ENCODE peak calls at places on chromosomes 5 and 9, in nine cellular contexts. N is HFFc6; F is smooth muscle cell of the brain vasculature; M is mesendoderm; C is CD8-positive, alpha-beta T cell; V is spleen; O is HEK293T; U is SJSA1; G is germinal center. T is an unnamed sample.

GRCh38 chr5:54620583-54620933 is 103.0 kb downstream of the SNX18 start:
- DNase-seq in N (no peak), F (no peak), M (no peak), C (no peak), V (no peak), O (no peak), U (no peak), G (no peak), T (no peak)

GRCh38 chr9:101247297-101247696 is 137.5 kb downstream of the BAAT start:
- DNase-seq in N (no peak), F (no peak), M (no peak), C (no peak), V (no peak), O (no peak), U (no peak), G (no peak), T (no peak)

GRCh38 chr5:172410160-172410559 is 44.2 kb downstream of the SH3PXD2B start:
- DNase-seq in N (peak), F (no peak), M (no peak), C (no peak), V (no peak), O (no peak), U (no peak), G (no peak), T (no peak)

GRCh38 chr9:6827370-6827949 is 69.7 kb downstream of the KDM4C start:
- DNase-seq in N (peak), F (peak), M (peak), C (no peak), V (no peak), O (peak), U (no peak), G (peak), T (no peak)

GRCh38 chr9:12719431-12719830 is 26.2 kb downstream of the TYRP1 start:
- DNase-seq in N (peak), F (peak), M (peak), C (no peak), V (no peak), O (no peak), U (no peak), G (no peak), T (no peak)

GRCh38 chr9:105299190-105299854 is 54.9 kb downstream of the SLC44A1 start:
- DNase-seq in N (peak), F (peak), M (peak), C (no peak), V (no peak), O (no peak), U (peak), G (no peak), T (no peak)

GRCh38 chr9:108784998-108785397 is 70.8 kb downstream of the ACTL7B start:
- DNase-seq in N (no peak), F (no peak), M (no peak), C (no peak), V (no peak), O (no peak), U (no peak), G (no peak), T (no peak)

GRCh38 chr9:98219364-98219716 is 26.9 kb upstream of the CORO2A start:
- DNase-seq in N (no peak), F (no peak), M (no peak), C (no peak), V (peak), O (no peak), U (no peak), G (no peak), T (no peak)

GRCh38 chr5:90037646-90038045 is 371.9 kb downstream of the CETN3 start:
- DNase-seq in N (no peak), F (no peak), M (no peak), C (no peak), V (no peak), O (no peak), U (no peak), G (no peak), T (no peak)

GRCh38 chr5:135009736-135010501 is 24.1 kb downstream of the PITX1 start:
- DNase-seq in N (no peak), F (no peak), M (no peak), C (no peak), V (peak), O (no peak), U (peak), G (no peak), T (no peak)

GRCh38 chr5:89081360-89081759 is 198.4 kb upstream of the MEF2C start:
- DNase-seq in N (no peak), F (no peak), M (no peak), C (no peak), V (no peak), O (no peak), U (no peak), G (peak), T (no peak)

GRCh38 chr9:132670359-132670815 is at the start of gene GTF3C4:
- DNase-seq in N (peak), F (peak), M (no peak), C (peak), V (peak), O (peak), U (peak), G (peak), T (peak)

GRCh38 chr5:143074414-143074996 is 304.3 kb downstream of the ARHGAP26 start:
- DNase-seq in N (no peak), F (no peak), M (no peak), C (no peak), V (no peak), O (no peak), U (no peak), G (no peak), T (no peak)

GRCh38 chr5:163401271-163401670 is 36.1 kb upstream of the CCNG1 start:
- DNase-seq in N (no peak), F (no peak), M (no peak), C (no peak), V (no peak), O (no peak), U (no peak), G (no peak), T (no peak)

GRCh38 chr5:17243287-17244063 is 26.0 kb downstream of the BASP1 start:
- DNase-seq in N (no peak), F (no peak), M (no peak), C (no peak), V (no peak), O (no peak), U (no peak), G (no peak), T (no peak)

GRCh38 chr9:114733814-114734213 is 51.8 kb upstream of the TEX48 start:
- DNase-seq in N (peak), F (no peak), M (no peak), C (no peak), V (no peak), O (no peak), U (peak), G (no peak), T (no peak)

GRCh38 chr5:166713281-166713680 is 1578.2 kb upstream of the WWC1 start:
- DNase-seq in N (no peak), F (no peak), M (no peak), C (no peak), V (no peak), O (no peak), U (no peak), G (no peak), T (no peak)

GRCh38 chr5:175321927-175322532 is 122.0 kb downstream of the DRD1 start:
- DNase-seq in N (no peak), F (no peak), M (peak), C (no peak), V (no peak), O (peak), U (peak), G (peak), T (no peak)

GRCh38 chr5:147756566-147756965 is 26.0 kb downstream of the JAKMIP2 start:
- DNase-seq in N (no peak), F (no peak), M (no peak), C (no peak), V (no peak), O (no peak), U (no peak), G (no peak), T (no peak)

GRCh38 chr5:106481375-106481774 is 1189.4 kb downstream of the EFNA5 start:
- DNase-seq in N (no peak), F (no peak), M (no peak), C (no peak), V (no peak), O (no peak), U (no peak), G (no peak), T (no peak)

GRCh38 chr5:58002318-58002717 is 457.6 kb downstream of the PLK2 start:
- DNase-seq in N (no peak), F (no peak), M (no peak), C (no peak), V (no peak), O (no peak), U (no peak), G (no peak), T (no peak)

GRCh38 chr5:9149988-9150387 is 395.9 kb downstream of the SEMA5A start:
- DNase-seq in N (peak), F (no peak), M (peak), C (no peak), V (no peak), O (no peak), U (no peak), G (no peak), T (no peak)

GRCh38 chr5:154967419-154968024 is 26.6 kb downstream of the MRPL22 start:
- DNase-seq in N (peak), F (no peak), M (no peak), C (no peak), V (no peak), O (peak), U (no peak), G (peak), T (no peak)

GRCh38 chr9:97773091-97773490 is 76.0 kb upstream of the XPA start:
- DNase-seq in N (no peak), F (no peak), M (no peak), C (no peak), V (no peak), O (no peak), U (no peak), G (no peak), T (no peak)

GRCh38 chr5:32526815-32527214 is 58.5 kb upstream of the SUB1 start:
- DNase-seq in N (no peak), F (no peak), M (no peak), C (no peak), V (no peak), O (no peak), U (no peak), G (no peak), T (no peak)

GRCh38 chr5:59583810-59584562 is 309.5 kb downstream of the PDE4D start:
- DNase-seq in N (no peak), F (no peak), M (no peak), C (no peak), V (no peak), O (no peak), U (no peak), G (no peak), T (no peak)

GRCh38 chr9:115551396-115551795 is 433.4 kb upstream of the TNC start:
- DNase-seq in N (peak), F (no peak), M (no peak), C (no peak), V (no peak), O (no peak), U (no peak), G (no peak), T (no peak)

GRCh38 chr9:32705059-32705458 is 69.6 kb upstream of the TAF1L start:
- DNase-seq in N (no peak), F (no peak), M (peak), C (no peak), V (no peak), O (no peak), U (peak), G (no peak), T (no peak)

GRCh38 chr5:163967273-163967672 is 461.9 kb downstream of the MAT2B start:
- DNase-seq in N (no peak), F (no peak), M (peak), C (no peak), V (no peak), O (no peak), U (no peak), G (no peak), T (no peak)

GRCh38 chr5:150661821-150662596 is 958 bp downstream of the MYOZ3 start:
- DNase-seq in N (no peak), F (no peak), M (no peak), C (no peak), V (no peak), O (no peak), U (no peak), G (no peak), T (no peak)

GRCh38 chr5:88889165-88890069 is 6.4 kb upstream of the MEF2C start:
- DNase-seq in N (no peak), F (no peak), M (peak), C (no peak), V (peak), O (no peak), U (peak), G (peak), T (peak)

GRCh38 chr9:127380479-127380878 is 16.5 kb upstream of the SLC2A8 start:
- DNase-seq in N (no peak), F (no peak), M (no peak), C (no peak), V (no peak), O (no peak), U (no peak), G (no peak), T (no peak)

GRCh38 chr5:83184534-83184933 is 107.2 kb downstream of the XRCC4 start:
- DNase-seq in N (peak), F (no peak), M (no peak), C (no peak), V (no peak), O (no peak), U (no peak), G (no peak), T (no peak)

GRCh38 chr5:109191153-109191558 is 218.6 kb downstream of the PJA2 start:
- DNase-seq in N (peak), F (peak), M (peak), C (no peak), V (no peak), O (no peak), U (no peak), G (no peak), T (no peak)

GRCh38 chr9:126482361-126483044 is 131.2 kb upstream of the LMX1B start:
- DNase-seq in N (no peak), F (peak), M (peak), C (no peak), V (peak), O (no peak), U (no peak), G (no peak), T (peak)

GRCh38 chr5:152332696-152333095 is 72.4 kb downstream of the NMUR2 start:
- DNase-seq in N (no peak), F (no peak), M (no peak), C (no peak), V (no peak), O (no peak), U (no peak), G (no peak), T (no peak)

T was measured in Right ventricle myocardium superior.